ENCODE peak calls at places on chromosomes 1 and 21, in seven cellular contexts. W, K, B, Y, I, F and Q are unnamed samples.

GRCh38 chr1:71463144-71463543 is 382.3 kb upstream of the ZRANB2 start:
- DNase-seq in I (no peak), B (no peak), K (peak; percentile 2), W (no peak), F (no peak), Y (no peak), Q (peak; percentile 53)

GRCh38 chr1:63475761-63476160 is 47.3 kb downstream of the ITGB3BP start:
- DNase-seq in Y (no peak), W (no peak), F (no peak), I (no peak), K (peak; percentile 25), B (no peak), Q (no peak)

GRCh38 chr1:111976842-111977241 is 12.6 kb downstream of the KCND3 start:
- DNase-seq in K (no peak), Y (no peak), I (no peak), W (no peak), B (no peak), F (no peak), Q (no peak)

GRCh38 chr1:13543927-13544556 is 30.2 kb upstream of the LRRC38 start:
- DNase-seq in K (peak; percentile 67), Y (no peak), W (peak; percentile 48), B (no peak), F (no peak), I (no peak), Q (peak; percentile 29)

GRCh38 chr1:67434491-67434890 is 4.3 kb upstream of the SERBP1 start:
- DNase-seq in I (no peak), K (no peak), F (no peak), W (no peak), B (no peak), Y (no peak), Q (no peak)

GRCh38 chr1:228341450-228341813 is 65.2 kb downstream of the TRIM11 start:
- DNase-seq in Y (no peak), I (no peak), K (no peak), F (no peak), W (peak; percentile 6), B (no peak), Q (no peak)

GRCh38 chr1:201024251-201024998 is 911 bp upstream of the KIF21B start:
- DNase-seq in W (peak; percentile 65), I (no peak), F (no peak), B (no peak), Y (no peak), K (no peak), Q (no peak)

GRCh38 chr1:65946960-65947359 is 154.3 kb downstream of the PDE4B start:
- DNase-seq in I (no peak), B (no peak), F (no peak), K (no peak), W (no peak), Y (peak; percentile 49), Q (no peak)

GRCh38 chr1:27935721-27936120 is 921 bp downstream of the SMPDL3B start:
- DNase-seq in F (no peak), B (no peak), K (no peak), W (no peak), Y (no peak), I (no peak), Q (no peak)

GRCh38 chr1:198764748-198765147 is 125.9 kb downstream of the PTPRC start:
- DNase-seq in F (no peak), Y (no peak), K (no peak), I (no peak), B (no peak), W (no peak), Q (no peak)

GRCh38 chr1:29320541-29320940 is 84.2 kb downstream of the PTPRU start:
- DNase-seq in K (no peak), B (no peak), F (no peak), Y (no peak), I (no peak), W (no peak), Q (no peak)

GRCh38 chr1:93701619-93702018 is 20.0 kb upstream of the BCAR3 start:
- DNase-seq in K (peak; percentile 100), Y (peak; percentile 87), B (no peak), F (no peak), W (no peak), I (no peak), Q (peak; percentile 92)

GRCh38 chr1:6239950-6240768 is 3.8 kb upstream of the HES3 start:
- DNase-seq in Y (no peak), B (no peak), F (no peak), K (no peak), W (no peak), I (no peak), Q (no peak)

GRCh38 chr1:203173566-203173965 is 2.1 kb downstream of the MYBPH start:
- DNase-seq in Y (no peak), F (no peak), B (no peak), W (no peak), K (no peak), I (no peak), Q (no peak)

GRCh38 chr1:74726063-74726462 is 6.8 kb downstream of the CRYZ start:
- DNase-seq in W (no peak), K (no peak), B (no peak), Y (no peak), I (no peak), F (no peak), Q (no peak)

GRCh38 chr1:31586376-31587327 is 10.3 kb downstream of the TINAGL1 start:
- DNase-seq in K (no peak), Y (no peak), W (no peak), I (no peak), B (no peak), F (no peak), Q (no peak)

GRCh38 chr1:168360151-168360550 is 79.5 kb downstream of the TBX19 start:
- DNase-seq in W (no peak), F (peak; percentile 4), K (peak; percentile 68), B (no peak), I (no peak), Y (no peak), Q (peak; percentile 33)

GRCh38 chr21:43733529-43734071 is 14.7 kb downstream of the PDXK start:
- DNase-seq in I (no peak), F (no peak), Y (no peak), W (no peak), B (no peak), K (no peak), Q (no peak)

GRCh38 chr1:179094826-179095225 is 13.0 kb downstream of the TOR3A start:
- DNase-seq in K (no peak), B (no peak), F (no peak), Y (no peak), W (no peak), I (no peak), Q (no peak)

GRCh38 chr21:43266534-43266933 is 97.7 kb downstream of the CRYAA start:
- DNase-seq in K (no peak), F (no peak), W (no peak), I (no peak), Y (no peak), B (no peak), Q (peak; percentile 68)

GRCh38 chr1:10514490-10515235 is 39.9 kb downstream of the PEX14 start:
- DNase-seq in K (peak; percentile 41), W (no peak), F (no peak), B (no peak), Y (no peak), I (no peak), Q (peak; percentile 53)

GRCh38 chr1:184854456-184855180 is 100.0 kb upstream of the EDEM3 start:
- DNase-seq in K (peak; percentile 64), B (no peak), Y (no peak), I (no peak), F (no peak), W (no peak), Q (peak; percentile 72)

GRCh38 chr1:237895630-237896029 is 4.9 kb upstream of the ZP4 start:
- DNase-seq in B (no peak), F (no peak), W (no peak), I (no peak), Y (no peak), K (no peak), Q (no peak)